ENCODE peak calls at places on chromosomes 5 and 9, in eight cellular contexts. C is esophagus squamous epithelium; E is AG10803; J is body of pancreas; P is tibial artery; M is mesendoderm; W is CD8-positive, alpha-beta memory T cell; A is NT2/D1. L is an unnamed sample.

GRCh38 chr5:154158379-154158738 is 32.2 kb upstream of the GALNT10 start:
- DNase-seq in C (no peak), E (no peak), J (no peak), P (no peak), M (no peak), W (no peak), A (no peak), L (no peak)

GRCh38 chr5:110625376-110625999 is 101.0 kb downstream of the TMEM232 start:
- DNase-seq in C (no peak), E (peak; percentile 52), J (no peak), P (no peak), M (peak; percentile 21), W (no peak), A (no peak), L (peak; percentile 20)

GRCh38 chr5:95899848-95900247 is 61.8 kb downstream of the ELL2 start:
- DNase-seq in C (no peak), E (no peak), J (no peak), P (no peak), M (no peak), W (no peak), A (no peak), L (no peak)

GRCh38 chr5:134139377-134139851 is 24.9 kb downstream of the TCF7 start:
- DNase-seq in C (no peak), E (no peak), J (peak; percentile 1), P (peak; percentile 50), M (no peak), W (no peak), A (no peak), L (no peak)

GRCh38 chr9:115167175-115167574 is 49.2 kb upstream of the TNC start:
- DNase-seq in C (no peak), E (peak; percentile 88), J (no peak), P (no peak), M (peak; percentile 80), W (no peak), A (no peak), L (peak; percentile 87)

GRCh38 chr9:133869674-133870419 is 122.3 kb downstream of the VAV2 start:
- DNase-seq in C (no peak), E (no peak), J (no peak), P (no peak), M (peak; percentile 36), W (no peak), A (no peak), L (peak; percentile 58)

GRCh38 chr9:1606253-1606652 is 408.9 kb upstream of the SMARCA2 start:
- DNase-seq in C (no peak), E (no peak), J (no peak), P (no peak), M (no peak), W (no peak), A (no peak), L (no peak)

GRCh38 chr5:102138243-102138653 is 157.8 kb downstream of the SLCO4C1 start:
- DNase-seq in C (no peak), E (no peak), J (no peak), P (no peak), M (no peak), W (no peak), A (no peak), L (no peak)

GRCh38 chr5:124773291-124774001 is 27.0 kb upstream of the ZNF608 start:
- DNase-seq in C (no peak), E (no peak), J (no peak), P (no peak), M (no peak), W (no peak), A (no peak), L (no peak)

GRCh38 chr5:80125962-80126480 is 90.9 kb downstream of the THBS4 start:
- DNase-seq in C (no peak), E (peak; percentile 52), J (peak; percentile 9), P (no peak), M (no peak), W (no peak), A (no peak), L (peak; percentile 86)

GRCh38 chr9:127707766-127708165 is 978 bp downstream of the CFAP157 start:
- DNase-seq in C (no peak), E (no peak), J (no peak), P (no peak), M (peak; percentile 58), W (peak; percentile 73), A (no peak), L (no peak)

GRCh38 chr9:136059851-136060670 is 35.0 kb downstream of the NACC2 start:
- DNase-seq in C (no peak), E (peak; percentile 90), J (no peak), P (no peak), M (no peak), W (no peak), A (no peak), L (peak; percentile 82)

GRCh38 chr9:79809931-79810330 is 238.2 kb downstream of the TLE4 start:
- DNase-seq in C (no peak), E (peak; percentile 79), J (no peak), P (no peak), M (no peak), W (no peak), A (no peak), L (peak; percentile 95)

GRCh38 chr9:107491081-107492053 is 1.8 kb upstream of the KLF4 start:
- DNase-seq in C (no peak), E (no peak), J (peak; percentile 22), P (peak; percentile 76), M (peak; percentile 53), W (no peak), A (no peak), L (no peak)

GRCh38 chr5:91302335-91302734 is 80.8 kb downstream of the ARRDC3 start:
- DNase-seq in C (no peak), E (no peak), J (no peak), P (no peak), M (peak; percentile 33), W (no peak), A (no peak), L (no peak)

GRCh38 chr9:129596541-129597328 is 24.2 kb downstream of the C9orf50 start:
- DNase-seq in C (no peak), E (peak; percentile 69), J (no peak), P (peak; percentile 89), M (peak; percentile 98), W (no peak), A (no peak), L (peak; percentile 72)

GRCh38 chr5:159713254-159713653 is 203.0 kb upstream of the ADRA1B start:
- DNase-seq in C (no peak), E (no peak), J (no peak), P (no peak), M (no peak), W (no peak), A (no peak), L (no peak)

GRCh38 chr9:107288701-107289100 is 5.6 kb downstream of the RAD23B start:
- DNase-seq in C (no peak), E (no peak), J (no peak), P (no peak), M (peak; percentile 91), W (no peak), A (no peak), L (no peak)

GRCh38 chr5:139514486-139514856 is 31.9 kb upstream of the STING1 start:
- DNase-seq in C (no peak), E (no peak), J (no peak), P (no peak), M (no peak), W (no peak), A (no peak), L (no peak)

GRCh38 chr5:139967353-139967752 is 75.7 kb downstream of the NRG2 start:
- DNase-seq in C (no peak), E (no peak), J (no peak), P (no peak), M (no peak), W (no peak), A (no peak), L (no peak)

DNA sequence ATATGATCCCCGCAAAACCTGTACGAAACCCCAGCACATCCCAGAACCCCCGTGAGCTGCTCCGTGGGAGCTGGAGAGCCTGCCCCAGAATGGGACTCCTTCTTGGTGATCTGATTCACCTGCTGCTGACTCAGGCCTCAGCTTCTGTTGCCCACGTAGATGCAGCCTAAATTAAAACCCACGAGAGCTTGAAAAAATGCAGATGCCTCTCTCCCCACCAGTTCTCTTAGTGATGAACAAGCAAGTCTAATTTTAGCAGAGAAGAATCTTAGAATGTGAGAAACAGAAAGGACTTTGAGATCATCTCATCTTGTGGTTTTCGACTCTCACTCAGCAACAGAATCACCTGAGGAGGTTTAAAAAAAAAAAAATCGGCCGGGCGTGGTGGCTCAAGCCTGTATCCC is 57.6 kb downstream of the TMOD1 start:
- DNase-seq in C (no peak), E (no peak), J (no peak), P (no peak), M (no peak), W (no peak), A (no peak), L (no peak)
- H3K4me3 ChIP-seq in C (no peak overlapping the region), E (no peak overlapping the region), J (no peak overlapping the region), P (no peak overlapping the region), M (no peak overlapping the region), W (no peak overlapping the region), A (no peak overlapping the region), L (no peak overlapping the region)

GRCh38 chr9:27726244-27727141 is 153.2 kb upstream of the C9orf72 start:
- DNase-seq in C (no peak), E (peak; percentile 56), J (peak; percentile 70), P (no peak), M (peak; percentile 89), W (no peak), A (peak; percentile 81), L (peak; percentile 26)
- H3K4me3 ChIP-seq in C (no peak overlapping the region), E (no peak overlapping the region), J (no peak overlapping the region), P (no peak overlapping the region), M (no peak overlapping the region), W (no peak overlapping the region), A (no peak overlapping the region), L (no peak overlapping the region)

DNA sequence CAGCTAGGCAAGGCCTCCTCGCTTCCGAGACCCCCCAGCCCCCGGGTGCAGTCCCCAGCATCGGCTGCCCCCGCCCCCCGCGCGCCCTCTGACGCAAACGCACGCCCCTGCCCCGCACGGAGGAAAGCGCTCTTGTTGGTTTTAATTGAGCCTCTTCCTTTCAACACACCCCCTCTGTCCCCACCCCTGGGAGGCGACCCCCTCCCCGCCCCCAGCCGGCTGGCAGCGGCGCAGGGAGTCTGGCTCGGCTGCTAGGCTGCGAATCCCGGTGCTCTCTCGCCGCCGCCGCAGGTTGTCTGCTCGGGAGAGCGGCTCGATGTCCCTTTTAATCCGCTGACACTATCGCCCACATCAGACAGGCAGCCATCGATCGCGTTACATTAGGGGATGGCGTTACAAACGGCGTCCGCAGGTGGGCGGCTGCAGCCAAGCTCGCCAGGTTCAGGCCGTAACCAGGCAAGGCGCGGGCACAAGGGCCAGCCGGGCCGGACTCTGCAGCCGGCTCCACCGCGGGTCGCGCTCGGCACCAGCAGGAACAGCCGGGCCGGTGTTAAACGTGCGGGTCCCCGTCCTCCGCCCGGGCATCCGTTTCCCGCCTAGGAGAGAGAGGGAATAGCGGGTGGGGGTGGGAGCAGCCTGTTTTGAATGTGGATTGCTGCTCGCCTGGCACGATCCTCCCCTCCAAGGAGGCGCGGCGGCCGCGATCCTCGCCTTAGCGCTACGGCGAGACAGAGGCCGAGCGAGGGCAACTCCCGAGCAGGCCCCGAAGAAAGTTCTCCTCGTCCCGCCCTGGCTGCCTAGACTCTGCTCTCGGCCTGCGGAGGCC is 1.2 kb downstream of the NR2F1-AS1 start:
- DNase-seq in C (no peak), E (peak; percentile 53), J (no peak), P (no peak), M (peak; percentile 69), W (no peak), A (no peak), L (no peak)
- H3K4me3 ChIP-seq in C (peak overlapping the region; percentile 51), E (peak overlapping the region; percentile 85), J (peak overlapping the region; percentile 59), P (peak overlapping the region; percentile 58), M (no peak overlapping the region), W (peak overlapping the region; percentile 61), A (peak overlapping the region; percentile 42), L (peak overlapping the region; percentile 79)

GRCh38 chr5:141001466-141001853 is 35.2 kb downstream of the PCDHAC2 start:
- DNase-seq in C (no peak), E (no peak), J (peak; percentile 7), P (no peak), M (peak; percentile 61), W (no peak), A (no peak), L (no peak)
- H3K4me3 ChIP-seq in C (peak overlapping the region; percentile 5), E (no peak overlapping the region), J (no peak overlapping the region), P (peak overlapping the region; percentile 1), M (peak overlapping the region; percentile 32), W (no peak overlapping the region), A (peak overlapping the region; percentile 32), L (peak overlapping the region; percentile 23)

L was measured in astrocyte.